ENCODE peak calls at places on chromosomes 12 and 14, in nine cellular contexts. One of them, this sample, is unnamed.

GRCh38 chr12:10214131-10214876 is 1.6 kb downstream of the GABARAPL1 start:
- DNase-seq in vagina: no peak
- DNase-seq in left ventricle myocardium inferior: no peak
- DNase-seq in GM06990: no peak
- DNase-seq in NCI-H1694 treated with DMSO at 0.1 percent for 48 hours: no peak
- DNase-seq in sigmoid colon: no peak
- DNase-seq in stimulated activated CD4-positive, alpha-beta T cell treated with anti-CD3 and anti-CD28 coated beads, Interleukin-1b, Interleukin-23, amount 100 ng/mL, for 4 hours: no peak
- DNase-seq in GM12891: no peak
- DNase-seq in left cardiac atrium: no peak
- DNase-seq in this sample: no peak

GRCh38 chr12:82438356-82438755 is 80.0 kb downstream of the METTL25 start:
- DNase-seq in vagina: no peak
- DNase-seq in left ventricle myocardium inferior: no peak
- DNase-seq in GM06990: no peak
- DNase-seq in NCI-H1694 treated with DMSO at 0.1 percent for 48 hours: no peak
- DNase-seq in sigmoid colon: no peak
- DNase-seq in stimulated activated CD4-positive, alpha-beta T cell treated with anti-CD3 and anti-CD28 coated beads, Interleukin-1b, Interleukin-23, amount 100 ng/mL, for 4 hours: no peak
- DNase-seq in GM12891: no peak
- DNase-seq in left cardiac atrium: no peak
- DNase-seq in this sample: no peak

GRCh38 chr12:94795053-94795452 is 144.7 kb upstream of the TMCC3 start:
- DNase-seq in vagina: no peak
- DNase-seq in left ventricle myocardium inferior: no peak
- DNase-seq in GM06990: no peak
- DNase-seq in NCI-H1694 treated with DMSO at 0.1 percent for 48 hours: no peak
- DNase-seq in sigmoid colon: no peak
- DNase-seq in stimulated activated CD4-positive, alpha-beta T cell treated with anti-CD3 and anti-CD28 coated beads, Interleukin-1b, Interleukin-23, amount 100 ng/mL, for 4 hours: no peak
- DNase-seq in GM12891: no peak
- DNase-seq in left cardiac atrium: no peak
- DNase-seq in this sample: no peak

GRCh38 chr14:52641745-52642144 is 53.6 kb downstream of the ERO1A start:
- DNase-seq in vagina: no peak
- DNase-seq in left ventricle myocardium inferior: no peak
- DNase-seq in GM06990: no peak
- DNase-seq in NCI-H1694 treated with DMSO at 0.1 percent for 48 hours: no peak
- DNase-seq in sigmoid colon: no peak
- DNase-seq in stimulated activated CD4-positive, alpha-beta T cell treated with anti-CD3 and anti-CD28 coated beads, Interleukin-1b, Interleukin-23, amount 100 ng/mL, for 4 hours: no peak
- DNase-seq in GM12891: no peak
- DNase-seq in left cardiac atrium: no peak
- DNase-seq in this sample: no peak

GRCh38 chr14:101810897-101811620 is 49.5 kb downstream of the PPP2R5C start:
- DNase-seq in vagina: no peak
- DNase-seq in left ventricle myocardium inferior: no peak
- DNase-seq in GM06990: no peak
- DNase-seq in NCI-H1694 treated with DMSO at 0.1 percent for 48 hours: no peak
- DNase-seq in sigmoid colon: no peak
- DNase-seq in stimulated activated CD4-positive, alpha-beta T cell treated with anti-CD3 and anti-CD28 coated beads, Interleukin-1b, Interleukin-23, amount 100 ng/mL, for 4 hours: no peak
- DNase-seq in GM12891: no peak
- DNase-seq in left cardiac atrium: no peak
- DNase-seq in this sample: no peak

GRCh38 chr14:32366256-32366655 is 37.2 kb downstream of the AKAP6 start:
- DNase-seq in vagina: no peak
- DNase-seq in left ventricle myocardium inferior: no peak
- DNase-seq in GM06990: no peak
- DNase-seq in NCI-H1694 treated with DMSO at 0.1 percent for 48 hours: no peak
- DNase-seq in sigmoid colon: no peak
- DNase-seq in stimulated activated CD4-positive, alpha-beta T cell treated with anti-CD3 and anti-CD28 coated beads, Interleukin-1b, Interleukin-23, amount 100 ng/mL, for 4 hours: no peak
- DNase-seq in GM12891: no peak
- DNase-seq in left cardiac atrium: no peak
- DNase-seq in this sample: no peak

GRCh38 chr14:29176876-29177275 is 410.3 kb downstream of the FOXG1 start:
- DNase-seq in vagina: no peak
- DNase-seq in left ventricle myocardium inferior: no peak
- DNase-seq in GM06990: no peak
- DNase-seq in NCI-H1694 treated with DMSO at 0.1 percent for 48 hours: no peak
- DNase-seq in sigmoid colon: no peak
- DNase-seq in stimulated activated CD4-positive, alpha-beta T cell treated with anti-CD3 and anti-CD28 coated beads, Interleukin-1b, Interleukin-23, amount 100 ng/mL, for 4 hours: no peak
- DNase-seq in GM12891: no peak
- DNase-seq in left cardiac atrium: no peak
- DNase-seq in this sample: no peak

GRCh38 chr14:102116361-102117180 is 23.1 kb upstream of the WDR20 start:
- DNase-seq in vagina: no peak
- DNase-seq in left ventricle myocardium inferior: no peak
- DNase-seq in GM06990: no peak
- DNase-seq in NCI-H1694 treated with DMSO at 0.1 percent for 48 hours: no peak
- DNase-seq in sigmoid colon: peak
- DNase-seq in stimulated activated CD4-positive, alpha-beta T cell treated with anti-CD3 and anti-CD28 coated beads, Interleukin-1b, Interleukin-23, amount 100 ng/mL, for 4 hours: no peak
- DNase-seq in GM12891: no peak
- DNase-seq in left cardiac atrium: no peak
- DNase-seq in this sample: no peak

GRCh38 chr12:126570571-126570970 is 1505.3 kb downstream of the AACS start:
- DNase-seq in vagina: no peak
- DNase-seq in left ventricle myocardium inferior: no peak
- DNase-seq in GM06990: no peak
- DNase-seq in NCI-H1694 treated with DMSO at 0.1 percent for 48 hours: no peak
- DNase-seq in sigmoid colon: no peak
- DNase-seq in stimulated activated CD4-positive, alpha-beta T cell treated with anti-CD3 and anti-CD28 coated beads, Interleukin-1b, Interleukin-23, amount 100 ng/mL, for 4 hours: no peak
- DNase-seq in GM12891: no peak
- DNase-seq in left cardiac atrium: no peak
- DNase-seq in this sample: peak

GRCh38 chr12:16325426-16325825 is 22.0 kb upstream of the MGST1 start:
- DNase-seq in vagina: no peak
- DNase-seq in left ventricle myocardium inferior: no peak
- DNase-seq in GM06990: no peak
- DNase-seq in NCI-H1694 treated with DMSO at 0.1 percent for 48 hours: peak
- DNase-seq in sigmoid colon: no peak
- DNase-seq in stimulated activated CD4-positive, alpha-beta T cell treated with anti-CD3 and anti-CD28 coated beads, Interleukin-1b, Interleukin-23, amount 100 ng/mL, for 4 hours: no peak
- DNase-seq in GM12891: no peak
- DNase-seq in left cardiac atrium: no peak
- DNase-seq in this sample: no peak

GRCh38 chr14:93880025-93880820 is 46.9 kb upstream of the FAM181A start:
- DNase-seq in vagina: no peak
- DNase-seq in left ventricle myocardium inferior: no peak
- DNase-seq in GM06990: no peak
- DNase-seq in NCI-H1694 treated with DMSO at 0.1 percent for 48 hours: peak
- DNase-seq in sigmoid colon: peak
- DNase-seq in stimulated activated CD4-positive, alpha-beta T cell treated with anti-CD3 and anti-CD28 coated beads, Interleukin-1b, Interleukin-23, amount 100 ng/mL, for 4 hours: no peak
- DNase-seq in GM12891: no peak
- DNase-seq in left cardiac atrium: no peak
- DNase-seq in this sample: no peak

GRCh38 chr12:95605875-95606274 is 54.6 kb upstream of the USP44 start:
- DNase-seq in vagina: no peak
- DNase-seq in left ventricle myocardium inferior: no peak
- DNase-seq in GM06990: no peak
- DNase-seq in NCI-H1694 treated with DMSO at 0.1 percent for 48 hours: no peak
- DNase-seq in sigmoid colon: no peak
- DNase-seq in stimulated activated CD4-positive, alpha-beta T cell treated with anti-CD3 and anti-CD28 coated beads, Interleukin-1b, Interleukin-23, amount 100 ng/mL, for 4 hours: no peak
- DNase-seq in GM12891: no peak
- DNase-seq in left cardiac atrium: no peak
- DNase-seq in this sample: peak

GRCh38 chr12:112963227-112963861 is 15.0 kb upstream of the OAS2 start:
- DNase-seq in vagina: peak
- DNase-seq in left ventricle myocardium inferior: no peak
- DNase-seq in GM06990: no peak
- DNase-seq in NCI-H1694 treated with DMSO at 0.1 percent for 48 hours: no peak
- DNase-seq in sigmoid colon: no peak
- DNase-seq in stimulated activated CD4-positive, alpha-beta T cell treated with anti-CD3 and anti-CD28 coated beads, Interleukin-1b, Interleukin-23, amount 100 ng/mL, for 4 hours: no peak
- DNase-seq in GM12891: no peak
- DNase-seq in left cardiac atrium: no peak
- DNase-seq in this sample: no peak

GRCh38 chr14:74468513-74468912 is 24.6 kb downstream of the NPC2 start:
- DNase-seq in vagina: no peak
- DNase-seq in left ventricle myocardium inferior: no peak
- DNase-seq in GM06990: no peak
- DNase-seq in NCI-H1694 treated with DMSO at 0.1 percent for 48 hours: no peak
- DNase-seq in sigmoid colon: no peak
- DNase-seq in stimulated activated CD4-positive, alpha-beta T cell treated with anti-CD3 and anti-CD28 coated beads, Interleukin-1b, Interleukin-23, amount 100 ng/mL, for 4 hours: no peak
- DNase-seq in GM12891: no peak
- DNase-seq in left cardiac atrium: no peak
- DNase-seq in this sample: no peak

GRCh38 chr12:49909826-49910225 is 6.1 kb upstream of the FAIM2 start:
- DNase-seq in vagina: no peak
- DNase-seq in left ventricle myocardium inferior: no peak
- DNase-seq in GM06990: no peak
- DNase-seq in NCI-H1694 treated with DMSO at 0.1 percent for 48 hours: no peak
- DNase-seq in sigmoid colon: no peak
- DNase-seq in stimulated activated CD4-positive, alpha-beta T cell treated with anti-CD3 and anti-CD28 coated beads, Interleukin-1b, Interleukin-23, amount 100 ng/mL, for 4 hours: peak
- DNase-seq in GM12891: no peak
- DNase-seq in left cardiac atrium: no peak
- DNase-seq in this sample: no peak